ENCODE peak calls at places on chromosomes 7 and 10, in ten cellular contexts. H, D, Z, F, S, B, A, W, G and R are unnamed samples. For H3K27me3, the result is how much of the 10 kb centered on the place peaks cover.

GRCh38 chr7:47376991-47377590 is 204.8 kb downstream of the TNS3 start:
- DNase-seq in H (no peak), D (no peak), Z (no peak), F (no peak), S (no peak), B (no peak), A (no peak), W (no peak), G (no peak), R (no peak)

GRCh38 chr7:83475403-83475802 is 173.5 kb downstream of the SEMA3E start:
- DNase-seq in H (no peak), D (no peak), Z (no peak), F (no peak), S (no peak), B (peak), A (no peak), W (no peak), G (no peak), R (no peak)

GRCh38 chr7:90597527-90597871 is 1.4 kb downstream of the CDK14 start:
- DNase-seq in H (no peak), D (no peak), Z (no peak), F (peak), S (no peak), B (peak), A (no peak), W (no peak), G (no peak), R (no peak)

GRCh38 chr7:81187768-81188167 is 268.9 kb upstream of the SEMA3C start:
- DNase-seq in H (no peak), D (no peak), Z (no peak), F (no peak), S (no peak), B (no peak), A (no peak), W (no peak), G (no peak), R (no peak)

GRCh38 chr7:96266580-96266979 is 55.3 kb downstream of the SLC25A13 start:
- DNase-seq in H (no peak), D (no peak), Z (no peak), F (no peak), S (no peak), B (no peak), A (no peak), W (no peak), G (no peak), R (no peak)

GRCh38 chr10:35433851-35434426 is 97.6 kb downstream of the CCNY start:
- DNase-seq in H (no peak), D (no peak), Z (no peak), F (peak), S (no peak), B (no peak), A (no peak), W (no peak), G (no peak), R (no peak)

GRCh38 chr7:99557940-99558305 is 519 bp upstream of the ZNF655 start:
- DNase-seq in H (no peak), D (no peak), Z (no peak), F (no peak), S (no peak), B (no peak), A (no peak), W (no peak), G (no peak), R (no peak)

GRCh38 chr10:25952857-25953256 is 18.8 kb downstream of the MYO3A start:
- DNase-seq in H (no peak), D (no peak), Z (no peak), F (no peak), S (no peak), B (no peak), A (no peak), W (no peak), G (no peak), R (no peak)

GRCh38 chr7:129665013-129665401 is 53.5 kb downstream of the NRF1 start:
- DNase-seq in H (no peak), D (no peak), Z (no peak), F (peak), S (no peak), B (peak), A (peak), W (peak), G (no peak), R (no peak)

GRCh38 chr7:155811560-155811894 is 736 bp downstream of the SHH start:
- DNase-seq in H (peak), D (no peak), Z (no peak), F (no peak), S (no peak), B (peak), A (no peak), W (no peak), G (no peak), R (no peak)

GRCh38 chr7:143507094-143507518 is 29.4 kb downstream of the TAS2R41 start:
- DNase-seq in H (no peak), D (no peak), Z (no peak), F (no peak), S (no peak), B (no peak), A (no peak), W (no peak), G (no peak), R (no peak)

GRCh38 chr7:5634107-5634950 is 147.1 kb downstream of the RNF216 start:
- DNase-seq in H (peak), D (peak), Z (peak), F (peak), S (peak), B (peak), A (no peak), W (peak), G (no peak), R (no peak)

GRCh38 chr10:3148994-3149393 is 23.6 kb downstream of the PITRM1 start:
- DNase-seq in H (no peak), D (no peak), Z (no peak), F (no peak), S (no peak), B (no peak), A (no peak), W (no peak), G (no peak), R (no peak)

GRCh38 chr7:129497156-129497555 is 5.2 kb upstream of the SMKR1 start:
- DNase-seq in H (no peak), D (peak), Z (no peak), F (no peak), S (no peak), B (no peak), A (no peak), W (no peak), G (no peak), R (no peak)

GRCh38 chr10:79004311-79004710 is 64.5 kb upstream of the ZMIZ1 start:
- DNase-seq in H (no peak), D (no peak), Z (no peak), F (no peak), S (no peak), B (no peak), A (no peak), W (no peak), G (no peak), R (no peak)

GRCh38 chr7:84484502-84485079 is 290.0 kb upstream of the SEMA3A start:
- DNase-seq in H (no peak), D (no peak), Z (no peak), F (no peak), S (no peak), B (no peak), A (no peak), W (no peak), G (no peak), R (no peak)

GRCh38 chr10:59505931-59506330 is 143.6 kb upstream of the FAM13C start:
- DNase-seq in H (no peak), D (no peak), Z (no peak), F (no peak), S (no peak), B (no peak), A (no peak), W (no peak), G (no peak), R (no peak)

GRCh38 chr7:26550492-26550891 is 258.8 kb downstream of the SNX10 start:
- DNase-seq in H (no peak), D (no peak), Z (no peak), F (no peak), S (no peak), B (no peak), A (no peak), W (no peak), G (no peak), R (no peak)

GRCh38 chr7:151886783-151887182 is 9.9 kb upstream of the PRKAG2 start:
- DNase-seq in H (no peak), D (no peak), Z (no peak), F (no peak), S (no peak), B (no peak), A (no peak), W (no peak), G (no peak), R (no peak)

GRCh38 chr10:122505885-122506284 is 44.5 kb downstream of the HTRA1 start:
- DNase-seq in H (no peak), D (no peak), Z (no peak), F (no peak), S (no peak), B (no peak), A (no peak), W (no peak), G (no peak), R (no peak)

DNA sequence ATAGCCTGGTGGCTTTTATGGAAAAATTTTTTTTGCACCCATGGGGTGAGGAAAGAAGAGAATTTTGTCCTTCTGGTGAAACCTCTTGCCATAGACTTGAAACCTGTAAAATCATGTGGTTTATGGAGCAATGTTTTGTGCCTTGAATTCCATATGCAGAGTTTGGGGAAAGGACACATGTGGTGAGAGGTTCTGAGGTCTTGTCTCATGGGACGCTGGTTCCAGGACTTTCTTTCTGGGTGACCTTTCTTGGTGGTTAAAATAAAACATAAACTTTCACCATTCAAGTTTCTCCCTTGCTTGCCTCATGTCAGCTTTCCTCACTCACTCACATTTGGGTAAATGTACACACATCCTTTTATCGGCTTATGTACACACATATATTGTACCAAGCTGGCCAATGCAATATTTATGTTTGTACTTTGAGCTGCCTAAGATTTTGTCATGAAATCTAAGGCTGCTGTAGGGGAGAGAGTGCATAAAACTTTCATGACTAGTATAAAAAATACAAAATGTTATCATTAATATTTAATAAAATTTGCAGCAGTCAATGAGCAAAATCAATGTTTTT is 144.9 kb upstream of the CELF2 start:
- DNase-seq in H (no peak), D (no peak), Z (no peak), F (peak), S (no peak), B (no peak), A (no peak), W (no peak), G (no peak), R (no peak)
- H3K27ac ChIP-seq in H (peak), D (peak), Z (no peak), F (peak), S (peak), B (no peak), A (peak), W (no peak), G (no peak), R (no peak)

DNA sequence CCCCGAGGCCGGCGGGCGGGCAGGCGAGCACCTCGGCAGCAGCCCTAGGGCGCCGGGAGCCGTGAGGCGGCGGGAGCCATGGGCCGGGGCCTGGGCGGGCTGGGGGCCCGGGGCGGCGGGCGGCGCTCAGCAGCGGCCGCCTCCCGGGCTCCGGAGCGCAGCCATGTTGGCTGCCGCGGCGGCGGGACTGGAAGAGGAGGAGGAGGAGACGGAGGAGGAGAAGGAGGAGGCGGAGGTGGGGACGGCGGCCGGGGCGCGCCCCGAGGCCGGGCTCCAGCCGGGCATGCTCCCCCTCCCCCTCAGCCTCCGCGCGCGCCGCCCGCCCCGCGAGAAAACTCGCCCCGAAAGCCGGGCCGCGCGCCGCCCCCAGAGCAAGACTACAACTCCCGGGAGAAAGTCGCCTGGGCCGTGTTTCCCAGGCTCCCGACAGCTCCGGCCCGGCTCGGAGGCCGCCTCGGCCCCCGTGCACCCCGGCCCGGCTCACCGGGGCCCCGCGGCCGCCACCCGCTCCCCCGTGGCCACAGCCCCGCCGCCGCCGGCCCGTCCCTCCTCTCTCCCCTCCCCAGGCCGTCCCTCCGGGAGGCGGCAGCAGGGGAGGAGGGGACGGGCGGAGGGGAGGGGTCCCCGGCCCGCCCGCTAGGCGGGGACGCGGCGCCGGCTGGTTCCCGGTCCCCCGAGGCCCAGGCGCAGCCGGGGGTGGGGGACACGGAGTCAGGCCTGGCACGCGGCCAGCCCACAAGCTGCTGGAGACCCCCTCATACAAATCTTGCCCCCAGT is at the start of gene DLG5:
- DNase-seq in H (peak), D (peak), Z (peak), F (peak), S (peak), B (peak), A (peak), W (peak), G (no peak), R (no peak)
- TF ChIP-seq CTCF in H (no peak), D (no peak), Z (peak), F (no peak), S (no peak), B (peak), A (no peak), W (no peak), G (no peak), R (no peak)

DNA sequence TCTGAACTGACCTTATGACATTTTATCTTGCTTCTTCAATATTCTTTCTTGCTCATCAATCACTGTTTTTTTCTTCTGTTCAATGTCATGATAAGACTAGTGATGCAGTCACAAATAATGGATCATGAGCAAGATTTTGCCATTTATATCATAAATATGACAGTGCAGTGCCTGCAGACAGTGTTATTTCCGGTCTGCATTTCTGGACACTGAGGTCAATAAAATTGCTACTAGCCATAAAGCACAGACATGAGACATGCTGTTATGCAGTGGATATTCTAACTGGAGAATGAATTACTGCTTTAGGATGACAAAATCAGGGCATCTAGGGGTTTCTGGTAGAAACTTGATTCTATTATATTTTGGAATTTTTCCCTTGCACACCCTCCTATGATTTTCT is 1509.7 kb upstream of the LRRTM3 start:
- DNase-seq in H (no peak), D (no peak), Z (no peak), F (no peak), S (no peak), B (no peak), A (no peak), W (no peak), G (no peak), R (no peak)
- H3K27me3 ChIP-seq in H (under half), D (under half), Z (under half), F (under half), S (under half), B (under half), A (under half), W (under half), G (under half), R (under half)

GRCh38 chr10:52318136-52318810 is 4.2 kb downstream of the DKK1 start:
- DNase-seq in H (no peak), D (no peak), Z (no peak), F (peak), S (no peak), B (no peak), A (no peak), W (no peak), G (no peak), R (no peak)

GRCh38 chr10:52322323-52322722 is 8.2 kb downstream of the DKK1 start:
- DNase-seq in H (no peak), D (no peak), Z (no peak), F (no peak), S (no peak), B (no peak), A (no peak), W (no peak), G (no peak), R (no peak)

GRCh38 chr10:52318822-52319464 is 4.9 kb downstream of the DKK1 start:
- DNase-seq in H (no peak), D (no peak), Z (no peak), F (peak), S (no peak), B (no peak), A (no peak), W (no peak), G (no peak), R (no peak)

GRCh38 chr10:52322941-52323340 is 8.9 kb downstream of the DKK1 start:
- DNase-seq in H (no peak), D (no peak), Z (no peak), F (no peak), S (no peak), B (no peak), A (no peak), W (no peak), G (no peak), R (no peak)

DNA sequence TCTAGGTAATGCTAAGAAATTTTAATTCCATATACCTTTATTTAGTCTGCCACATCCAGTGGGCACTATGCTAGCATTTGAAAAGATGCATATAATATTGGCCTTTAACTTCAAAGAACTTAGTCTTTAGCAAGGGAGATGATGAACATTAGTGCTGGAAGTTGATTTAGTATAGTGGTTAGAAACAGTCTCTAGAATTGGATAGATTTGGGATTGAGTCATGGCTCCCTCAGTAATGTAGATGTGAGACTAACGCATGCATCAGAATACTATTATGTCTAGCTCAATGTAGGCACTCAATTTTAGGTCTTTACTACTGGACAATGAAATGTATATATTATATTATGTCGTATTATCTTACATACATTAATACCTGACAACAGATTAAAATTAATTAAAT is 5.8 kb downstream of the DKK1 start:
- DNase-seq in H (no peak), D (no peak), Z (no peak), F (no peak), S (no peak), B (no peak), A (no peak), W (no peak), G (no peak), R (no peak)
- H3K27ac ChIP-seq in H (no peak), D (no peak), Z (no peak), F (peak), S (no peak), B (no peak), A (no peak), W (no peak), G (no peak), R (no peak)

GRCh38 chr10:44028384-44029137 is 356.3 kb downstream of the CXCL12 start:
- DNase-seq in H (no peak), D (peak), Z (no peak), F (no peak), S (no peak), B (no peak), A (no peak), W (no peak), G (no peak), R (no peak)
- TF ChIP-seq CTCF in H (no peak), D (no peak), Z (no peak), F (no peak), S (no peak), B (no peak), A (no peak), W (no peak), G (no peak), R (no peak)